ENCODE peak calls at places on chromosomes 16 and 17, in four cellular contexts. W is kidney tubule cell, Q is breast epithelium, J is ELR. K is an unnamed sample.

GRCh38 chr16:23566724-23567123 is 9.2 kb downstream of the UBFD1 start:
- DNase-seq in W (no peak), J (no peak), Q (no peak), K (no peak)

GRCh38 chr16:1028056-1028455 is 44.5 kb upstream of the SSTR5 start:
- DNase-seq in J (no peak), Q (no peak), W (no peak), K (no peak)

GRCh38 chr17:62696256-62696655 is 68.8 kb downstream of the MRC2 start:
- DNase-seq in J (no peak), W (no peak), Q (no peak), K (no peak)

GRCh38 chr17:63376949-63377348 is 69.2 kb downstream of the CYB561 start:
- DNase-seq in W (no peak), J (no peak), Q (no peak), K (no peak)

GRCh38 chr17:29143894-29144293 is 36.3 kb downstream of the MYO18A start:
- DNase-seq in Q (no peak), W (peak), J (peak), K (peak)

GRCh38 chr17:45812102-45812501 is 28.0 kb downstream of the CRHR1 start:
- DNase-seq in Q (no peak), J (peak), W (peak), K (peak)

GRCh38 chr17:30922235-30922993 is 669 bp downstream of the ADAP2 start:
- DNase-seq in J (peak), Q (no peak), W (peak), K (no peak)

GRCh38 chr17:16940116-16940881 is 31.6 kb downstream of the TNFRSF13B start:
- DNase-seq in Q (no peak), J (no peak), W (no peak), K (no peak)

GRCh38 chr17:74759243-74759801 is 10.9 kb downstream of the NHERF1 start:
- DNase-seq in J (no peak), W (peak), Q (no peak), K (peak)

GRCh38 chr17:27206447-27206846 is 87.5 kb upstream of the WSB1 start:
- DNase-seq in Q (no peak), W (no peak), J (peak), K (peak)

GRCh38 chr17:19538095-19539039 is 4.7 kb downstream of the SLC47A1 start:
- DNase-seq in W (no peak), J (no peak), Q (no peak), K (no peak)

GRCh38 chr16:11989238-11990160 is 13.0 kb downstream of the SNX29 start:
- DNase-seq in W (peak), J (no peak), Q (no peak), K (no peak)